ENCODE peak calls at places on chromosomes 3 and 15, in nine cellular contexts. R, G, C, J, H, L, O, D and W are unnamed samples.
A peak's percentile ranks its signal among the peaks of the same experiment; 100 is the strongest.

GRCh38 chr3:47515864-47516319 is 2.4 kb upstream of the ELP6 start:
- DNase-seq in O (no peak), L (no peak), G (no peak), J (no peak), H (no peak), D (no peak), R (no peak), C (no peak), W (no peak)

GRCh38 chr3:127368186-127369032 is 80.6 kb upstream of the PRR20G start:
- DNase-seq in G (no peak), D (no peak), L (no peak), O (no peak), H (no peak), J (no peak), C (no peak), R (no peak), W (no peak)

GRCh38 chr15:89822951-89823701 is 8.5 kb upstream of the ANPEP start:
- DNase-seq in G (peak; percentile 18), D (no peak), C (no peak), R (peak; percentile 51), O (no peak), J (no peak), L (peak; percentile 37), H (peak; percentile 32), W (peak; percentile 80)

GRCh38 chr3:125186261-125186770 is 26.2 kb downstream of the SLC12A8 start:
- DNase-seq in J (no peak), D (no peak), O (peak; percentile 70), R (no peak), G (peak; percentile 71), C (no peak), L (no peak), H (no peak), W (no peak)

GRCh38 chr3:94028093-94028837 is at the start of gene STX19:
- DNase-seq in G (no peak), C (no peak), L (peak; percentile 91), J (no peak), D (no peak), R (peak; percentile 92), O (no peak), H (no peak), W (no peak)

GRCh38 chr3:24641628-24642027 is 147.0 kb upstream of the THRB start:
- DNase-seq in C (no peak), L (no peak), R (no peak), O (no peak), H (no peak), D (no peak), G (no peak), J (no peak), W (no peak)

GRCh38 chr15:66748320-66748779 is 46.3 kb downstream of the SMAD6 start:
- DNase-seq in H (no peak), L (no peak), J (no peak), C (no peak), R (no peak), O (no peak), G (peak; percentile 85), D (no peak), W (no peak)

GRCh38 chr3:67302419-67302979 is 304.4 kb downstream of the KBTBD8 start:
- DNase-seq in C (no peak), G (no peak), O (no peak), R (no peak), H (no peak), D (no peak), L (no peak), J (no peak), W (no peak)

DNA sequence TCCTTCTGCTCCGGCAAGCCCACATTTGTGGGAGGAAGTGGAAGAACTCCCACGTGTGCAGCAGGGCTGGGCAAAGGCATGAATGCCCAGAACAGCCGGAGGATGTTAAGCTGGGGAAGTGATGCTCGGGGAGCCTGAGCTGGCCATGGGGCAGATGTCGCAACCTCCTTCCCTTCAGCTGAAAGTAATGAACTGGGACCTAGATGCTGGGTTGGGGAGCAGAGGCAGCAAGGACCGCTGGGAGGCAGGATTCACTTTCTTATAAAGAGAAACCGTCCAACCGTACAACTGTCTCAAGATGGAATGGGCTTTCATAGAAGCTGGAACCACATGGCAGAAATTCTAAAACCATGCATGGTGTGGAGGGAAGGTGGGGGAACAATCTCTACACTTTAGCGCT is 290.9 kb downstream of the OCA2 start:
- DNase-seq in R (no peak), C (no peak), D (no peak), J (no peak), G (no peak), H (no peak), O (no peak), L (no peak), W (no peak)
- TF ChIP-seq CTCF in R (no peak), C (no peak), D (no peak), J (no peak), G (no peak), H (no peak), O (no peak), L (no peak), W (no peak)

GRCh38 chr3:167100200-167100599 is 279.9 kb downstream of the ZBBX start:
- DNase-seq in R (no peak), H (no peak), J (no peak), L (no peak), D (no peak), O (no peak), C (no peak), G (no peak), W (no peak)

GRCh38 chr3:167100651-167101050 is 279.4 kb downstream of the ZBBX start:
- DNase-seq in D (no peak), L (no peak), R (no peak), O (no peak), J (no peak), C (no peak), G (no peak), H (no peak), W (no peak)

GRCh38 chr3:167106456-167106855 is 273.6 kb downstream of the ZBBX start:
- DNase-seq in L (no peak), C (no peak), J (no peak), O (no peak), G (no peak), D (no peak), H (no peak), R (no peak), W (no peak)

GRCh38 chr3:167102071-167102470 is 278.0 kb downstream of the ZBBX start:
- DNase-seq in J (no peak), O (no peak), C (no peak), H (no peak), R (no peak), G (no peak), L (no peak), D (no peak), W (peak; percentile 33)
- TF ChIP-seq CTCF in J (no peak), O (no peak), C (no peak), H (no peak), R (no peak), G (no peak), L (no peak), D (peak; percentile 57), W (peak; percentile 6)

GRCh38 chr3:181909241-181909640 is 197.5 kb downstream of the SOX2 start:
- DNase-seq in D (no peak), L (no peak), G (no peak), O (no peak), R (no peak), J (no peak), C (no peak), H (no peak), W (no peak)
- TF ChIP-seq CTCF in D (no peak), L (no peak), G (no peak), O (no peak), R (no peak), J (no peak), C (no peak), H (no peak), W (no peak)

GRCh38 chr3:52026016-52026415 is 30.3 kb upstream of the RPL29 start:
- DNase-seq in O (no peak), H (no peak), L (no peak), J (no peak), C (no peak), G (no peak), R (no peak), D (no peak), W (no peak)
- TF ChIP-seq CTCF in O (no peak), H (no peak), L (no peak), J (no peak), C (no peak), G (no peak), R (no peak), D (no peak), W (no peak)

DNA sequence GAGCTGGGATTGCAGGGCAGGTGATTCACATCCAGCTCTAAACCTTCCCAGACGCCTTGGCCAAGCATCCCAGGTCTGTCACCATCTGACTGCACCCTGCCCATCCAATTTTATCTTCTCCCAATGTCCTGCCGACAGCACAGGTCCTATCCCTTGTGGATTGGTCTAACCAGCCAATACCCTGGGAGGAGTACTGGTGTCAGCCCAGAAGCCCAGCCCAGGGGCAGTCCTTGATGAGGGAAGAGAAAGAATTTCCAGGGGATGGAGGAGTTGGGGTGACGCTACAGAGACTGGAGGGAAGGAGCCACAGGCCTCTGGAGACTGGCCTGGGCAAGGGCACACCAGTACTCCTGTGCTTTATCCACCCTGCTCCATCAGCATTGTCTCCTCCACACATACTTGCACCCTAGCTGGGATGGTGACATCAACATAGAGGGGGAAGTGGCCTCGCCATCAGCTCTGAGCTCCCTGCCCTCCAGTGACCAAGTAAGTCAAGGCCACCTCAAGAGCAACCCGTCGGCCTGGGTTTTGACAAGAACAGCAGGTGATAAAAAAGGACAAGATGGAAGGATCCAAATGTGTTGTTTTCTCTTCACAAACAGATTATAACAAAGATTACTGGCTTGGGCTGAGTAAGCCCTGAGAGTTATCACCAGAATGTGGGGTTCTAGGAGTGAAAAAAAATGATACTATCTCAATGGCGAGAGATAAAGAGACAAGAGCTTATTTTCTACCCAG is 114.6 kb downstream of the AQP9 start:
- DNase-seq in R (no peak), L (no peak), C (no peak), D (no peak), H (no peak), G (no peak), O (no peak), J (no peak), W (no peak)
- TF ChIP-seq CTCF in R (no peak), L (no peak), C (no peak), D (no peak), H (no peak), G (no peak), O (no peak), J (no peak), W (no peak)